ENCODE peak calls at places on chromosomes 6 and 20, in nine cellular contexts. I, C, R, P, J, Q, A, K and D are unnamed samples.

GRCh38 chr20:25408890-25409289 is 1.4 kb downstream of the GINS1 start:
- DNase-seq in I (no peak), C (no peak), R (no peak), P (no peak), J (no peak), Q (no peak), A (no peak), K (no peak), D (no peak)

GRCh38 chr6:28807682-28808280 is 116.0 kb downstream of the TRIM27 start:
- DNase-seq in I (no peak), C (peak), R (no peak), P (no peak), J (no peak), Q (peak), A (peak), K (no peak), D (no peak)

GRCh38 chr6:11381801-11382513 is 149.5 kb upstream of the NEDD9 start:
- DNase-seq in I (peak), C (peak), R (no peak), P (peak), J (peak), Q (no peak), A (no peak), K (peak), D (no peak)

GRCh38 chr6:53647437-53648094 is 18.0 kb downstream of the KLHL31 start:
- DNase-seq in I (peak), C (no peak), R (no peak), P (peak), J (peak), Q (no peak), A (peak), K (peak), D (no peak)

GRCh38 chr6:13715444-13715883 is 3.8 kb upstream of the RANBP9 start:
- DNase-seq in I (no peak), C (no peak), R (no peak), P (peak), J (no peak), Q (peak), A (no peak), K (no peak), D (no peak)

GRCh38 chr6:1131285-1132079 is 180.4 kb upstream of the FOXQ1 start:
- DNase-seq in I (no peak), C (no peak), R (no peak), P (no peak), J (no peak), Q (no peak), A (peak), K (no peak), D (no peak)

GRCh38 chr20:36975085-36975829 is 23.7 kb upstream of the SAMHD1 start:
- DNase-seq in I (peak), C (no peak), R (no peak), P (peak), J (peak), Q (no peak), A (no peak), K (no peak), D (no peak)

GRCh38 chr6:102085257-102085656 is 691.7 kb downstream of the GRIK2 start:
- DNase-seq in I (no peak), C (no peak), R (no peak), P (no peak), J (no peak), Q (no peak), A (no peak), K (no peak), D (no peak)

GRCh38 chr6:43728586-43728985 is 41.0 kb upstream of the MRPS18A start:
- DNase-seq in I (peak), C (no peak), R (no peak), P (no peak), J (no peak), Q (no peak), A (no peak), K (no peak), D (no peak)

GRCh38 chr20:50395258-50395729 is 114.9 kb upstream of the PTPN1 start:
- DNase-seq in I (peak), C (peak), R (no peak), P (no peak), J (no peak), Q (peak), A (peak), K (no peak), D (peak)

GRCh38 chr20:58892126-58892931 is 39.8 kb downstream of the GNAS start:
- DNase-seq in I (peak), C (peak), R (no peak), P (peak), J (peak), Q (peak), A (peak), K (peak), D (peak)

GRCh38 chr6:45949256-45949655 is 66.4 kb downstream of the CLIC5 start:
- DNase-seq in I (no peak), C (no peak), R (no peak), P (no peak), J (no peak), Q (no peak), A (peak), K (no peak), D (no peak)

GRCh38 chr20:18999076-18999475 is 185.5 kb downstream of the SCP2D1 start:
- DNase-seq in I (no peak), C (no peak), R (no peak), P (no peak), J (no peak), Q (no peak), A (no peak), K (no peak), D (no peak)

GRCh38 chr6:32152414-32153251 is 894 bp upstream of the PRRT1 start:
- DNase-seq in I (no peak), C (peak), R (no peak), P (no peak), J (no peak), Q (peak), A (peak), K (no peak), D (peak)

GRCh38 chr6:117167520-117168271 is 97.7 kb upstream of the VGLL2 start:
- DNase-seq in I (no peak), C (no peak), R (no peak), P (no peak), J (no peak), Q (no peak), A (peak), K (no peak), D (no peak)

GRCh38 chr6:28589952-28590340 is 64.3 kb downstream of the GPX5 start:
- DNase-seq in I (no peak), C (no peak), R (no peak), P (no peak), J (no peak), Q (no peak), A (peak), K (no peak), D (no peak)